ENCODE peak calls at places on chromosome 18, in nine cellular contexts. One of them, this sample, is unnamed. For H3K27me3, the result is how much of the 10 kb centered on the place peaks cover.

GRCh38 chr18:60894254-60894945 is 438.8 kb upstream of the CDH20 start:
- DNase-seq in heart right ventricle: no peak
- DNase-seq in IMR-90: no peak
- DNase-seq in brain microvascular endothelial cell: no peak
- DNase-seq in CD8-positive, alpha-beta T cell: no peak
- DNase-seq in fibroblast of lung: peak
- DNase-seq in neural progenitor cell: no peak
- DNase-seq in astrocyte: no peak
- DNase-seq in naive thymus-derived CD4-positive, alpha-beta T cell: no peak
- DNase-seq in this sample: no peak

GRCh38 chr18:8471373-8471772 is 137.9 kb upstream of the RAB12 start:
- DNase-seq in heart right ventricle: no peak
- DNase-seq in IMR-90: no peak
- DNase-seq in naive thymus-derived CD4-positive, alpha-beta T cell: no peak
- DNase-seq in neural progenitor cell: no peak
- DNase-seq in fibroblast of lung: peak
- DNase-seq in CD8-positive, alpha-beta T cell: no peak
- DNase-seq in astrocyte: peak
- DNase-seq in brain microvascular endothelial cell: peak
- DNase-seq in this sample: no peak

GRCh38 chr18:9101730-9102390 is 639 bp upstream of the NDUFV2 start:
- DNase-seq in neural progenitor cell: no peak
- DNase-seq in CD8-positive, alpha-beta T cell: no peak
- DNase-seq in fibroblast of lung: peak
- DNase-seq in naive thymus-derived CD4-positive, alpha-beta T cell: no peak
- DNase-seq in brain microvascular endothelial cell: peak
- DNase-seq in heart right ventricle: no peak
- DNase-seq in astrocyte: peak
- DNase-seq in IMR-90: peak
- DNase-seq in this sample: no peak

GRCh38 chr18:79934311-79935097 is 16.9 kb downstream of the SLC66A2 start:
- DNase-seq in heart right ventricle: no peak
- DNase-seq in IMR-90: no peak
- DNase-seq in CD8-positive, alpha-beta T cell: no peak
- DNase-seq in neural progenitor cell: no peak
- DNase-seq in astrocyte: no peak
- DNase-seq in fibroblast of lung: no peak
- DNase-seq in naive thymus-derived CD4-positive, alpha-beta T cell: no peak
- DNase-seq in brain microvascular endothelial cell: no peak
- DNase-seq in this sample: no peak

GRCh38 chr18:9435041-9435440 is 40.3 kb upstream of the RALBP1 start:
- DNase-seq in naive thymus-derived CD4-positive, alpha-beta T cell: no peak
- DNase-seq in CD8-positive, alpha-beta T cell: no peak
- DNase-seq in astrocyte: no peak
- DNase-seq in neural progenitor cell: peak
- DNase-seq in heart right ventricle: no peak
- DNase-seq in fibroblast of lung: no peak
- DNase-seq in brain microvascular endothelial cell: no peak
- DNase-seq in IMR-90: no peak
- DNase-seq in this sample: no peak

GRCh38 chr18:61845212-61845611 is 47.6 kb downstream of the RNF152 start:
- DNase-seq in brain microvascular endothelial cell: no peak
- DNase-seq in CD8-positive, alpha-beta T cell: no peak
- DNase-seq in astrocyte: peak
- DNase-seq in naive thymus-derived CD4-positive, alpha-beta T cell: no peak
- DNase-seq in fibroblast of lung: peak
- DNase-seq in heart right ventricle: no peak
- DNase-seq in IMR-90: no peak
- DNase-seq in neural progenitor cell: no peak
- DNase-seq in this sample: no peak

GRCh38 chr18:12944724-12945123 is 3.1 kb upstream of the SEH1L start:
- DNase-seq in IMR-90: no peak
- DNase-seq in brain microvascular endothelial cell: peak
- DNase-seq in neural progenitor cell: no peak
- DNase-seq in fibroblast of lung: peak
- DNase-seq in astrocyte: peak
- DNase-seq in heart right ventricle: peak
- DNase-seq in naive thymus-derived CD4-positive, alpha-beta T cell: no peak
- DNase-seq in CD8-positive, alpha-beta T cell: no peak
- DNase-seq in this sample: no peak

GRCh38 chr18:45856526-45856925 is 31.1 kb downstream of the SIGLEC15 start:
- DNase-seq in heart right ventricle: no peak
- DNase-seq in CD8-positive, alpha-beta T cell: no peak
- DNase-seq in naive thymus-derived CD4-positive, alpha-beta T cell: no peak
- DNase-seq in IMR-90: peak
- DNase-seq in neural progenitor cell: no peak
- DNase-seq in astrocyte: peak
- DNase-seq in brain microvascular endothelial cell: peak
- DNase-seq in fibroblast of lung: peak
- DNase-seq in this sample: peak

GRCh38 chr18:79912994-79913831 is 38.2 kb downstream of the SLC66A2 start:
- DNase-seq in heart right ventricle: no peak
- DNase-seq in astrocyte: no peak
- DNase-seq in brain microvascular endothelial cell: no peak
- DNase-seq in neural progenitor cell: peak
- DNase-seq in fibroblast of lung: no peak
- DNase-seq in naive thymus-derived CD4-positive, alpha-beta T cell: no peak
- DNase-seq in IMR-90: no peak
- DNase-seq in CD8-positive, alpha-beta T cell: no peak
- DNase-seq in this sample: no peak

GRCh38 chr18:6413554-6414117 is 1.1 kb downstream of the L3MBTL4 start:
- DNase-seq in brain microvascular endothelial cell: no peak
- DNase-seq in naive thymus-derived CD4-positive, alpha-beta T cell: no peak
- DNase-seq in neural progenitor cell: peak
- DNase-seq in fibroblast of lung: no peak
- DNase-seq in CD8-positive, alpha-beta T cell: no peak
- DNase-seq in heart right ventricle: no peak
- DNase-seq in IMR-90: no peak
- DNase-seq in astrocyte: no peak
- DNase-seq in this sample: no peak

GRCh38 chr18:63237486-63237885 is 82.1 kb downstream of the BCL2 start:
- DNase-seq in heart right ventricle: no peak
- DNase-seq in CD8-positive, alpha-beta T cell: no peak
- DNase-seq in neural progenitor cell: no peak
- DNase-seq in IMR-90: no peak
- DNase-seq in astrocyte: no peak
- DNase-seq in brain microvascular endothelial cell: peak
- DNase-seq in fibroblast of lung: peak
- DNase-seq in naive thymus-derived CD4-positive, alpha-beta T cell: no peak
- DNase-seq in this sample: no peak

GRCh38 chr18:12657048-12657848 is 659 bp downstream of the SPIRE1 start:
- DNase-seq in fibroblast of lung: peak
- DNase-seq in IMR-90: peak
- DNase-seq in heart right ventricle: peak
- DNase-seq in neural progenitor cell: peak
- DNase-seq in naive thymus-derived CD4-positive, alpha-beta T cell: peak
- DNase-seq in CD8-positive, alpha-beta T cell: no peak
- DNase-seq in astrocyte: peak
- DNase-seq in brain microvascular endothelial cell: peak
- DNase-seq in this sample: no peak

GRCh38 chr18:9755603-9756002 is 47.5 kb downstream of the RAB31 start:
- DNase-seq in naive thymus-derived CD4-positive, alpha-beta T cell: no peak
- DNase-seq in brain microvascular endothelial cell: peak
- DNase-seq in CD8-positive, alpha-beta T cell: no peak
- DNase-seq in neural progenitor cell: no peak
- DNase-seq in IMR-90: no peak
- DNase-seq in heart right ventricle: no peak
- DNase-seq in fibroblast of lung: peak
- DNase-seq in astrocyte: peak
- DNase-seq in this sample: no peak

GRCh38 chr18:35283923-35284794 is 5.9 kb downstream of the ZSCAN30 start:
- DNase-seq in fibroblast of lung: no peak
- DNase-seq in brain microvascular endothelial cell: no peak
- DNase-seq in heart right ventricle: peak
- DNase-seq in astrocyte: no peak
- DNase-seq in CD8-positive, alpha-beta T cell: no peak
- DNase-seq in IMR-90: no peak
- DNase-seq in neural progenitor cell: no peak
- DNase-seq in naive thymus-derived CD4-positive, alpha-beta T cell: no peak
- DNase-seq in this sample: no peak

GRCh38 chr18:36493349-36494281 is 196.1 kb downstream of the FHOD3 start:
- DNase-seq in IMR-90: peak
- DNase-seq in astrocyte: no peak
- DNase-seq in brain microvascular endothelial cell: no peak
- DNase-seq in CD8-positive, alpha-beta T cell: no peak
- DNase-seq in fibroblast of lung: peak
- DNase-seq in naive thymus-derived CD4-positive, alpha-beta T cell: no peak
- DNase-seq in heart right ventricle: peak
- DNase-seq in neural progenitor cell: peak
- DNase-seq in this sample: no peak

GRCh38 chr18:55405655-55406373 is 182.2 kb downstream of the TCF4 start:
- DNase-seq in naive thymus-derived CD4-positive, alpha-beta T cell: no peak
- DNase-seq in brain microvascular endothelial cell: peak
- DNase-seq in CD8-positive, alpha-beta T cell: no peak
- DNase-seq in heart right ventricle: peak
- DNase-seq in neural progenitor cell: peak
- DNase-seq in fibroblast of lung: peak
- DNase-seq in IMR-90: peak
- DNase-seq in astrocyte: peak
- DNase-seq in this sample: peak

GRCh38 chr18:28115149-28115550 is 61.8 kb downstream of the CDH2 start:
- DNase-seq in fibroblast of lung: peak
- DNase-seq in neural progenitor cell: no peak
- DNase-seq in naive thymus-derived CD4-positive, alpha-beta T cell: no peak
- DNase-seq in brain microvascular endothelial cell: peak
- DNase-seq in astrocyte: peak
- DNase-seq in IMR-90: peak
- DNase-seq in CD8-positive, alpha-beta T cell: no peak
- DNase-seq in heart right ventricle: no peak
- DNase-seq in this sample: peak

GRCh38 chr18:80196528-80197320 is 50.6 kb downstream of the PARD6G start:
- DNase-seq in heart right ventricle: no peak
- DNase-seq in fibroblast of lung: peak
- DNase-seq in CD8-positive, alpha-beta T cell: no peak
- DNase-seq in neural progenitor cell: peak
- DNase-seq in IMR-90: peak
- DNase-seq in astrocyte: peak
- DNase-seq in naive thymus-derived CD4-positive, alpha-beta T cell: no peak
- DNase-seq in brain microvascular endothelial cell: peak
- DNase-seq in this sample: no peak

GRCh38 chr18:41906528-41907256 is 48.3 kb upstream of the PIK3C3 start:
- DNase-seq in neural progenitor cell: peak
- DNase-seq in brain microvascular endothelial cell: peak
- DNase-seq in CD8-positive, alpha-beta T cell: no peak
- DNase-seq in heart right ventricle: no peak
- DNase-seq in IMR-90: peak
- DNase-seq in fibroblast of lung: peak
- DNase-seq in astrocyte: peak
- DNase-seq in naive thymus-derived CD4-positive, alpha-beta T cell: no peak
- DNase-seq in this sample: peak

GRCh38 chr18:25005602-25006375 is 346.2 kb downstream of the ZNF521 start:
- DNase-seq in astrocyte: no peak
- DNase-seq in neural progenitor cell: no peak
- DNase-seq in heart right ventricle: no peak
- DNase-seq in naive thymus-derived CD4-positive, alpha-beta T cell: no peak
- DNase-seq in CD8-positive, alpha-beta T cell: no peak
- DNase-seq in fibroblast of lung: peak
- DNase-seq in IMR-90: peak
- DNase-seq in brain microvascular endothelial cell: no peak
- DNase-seq in this sample: no peak

DNA sequence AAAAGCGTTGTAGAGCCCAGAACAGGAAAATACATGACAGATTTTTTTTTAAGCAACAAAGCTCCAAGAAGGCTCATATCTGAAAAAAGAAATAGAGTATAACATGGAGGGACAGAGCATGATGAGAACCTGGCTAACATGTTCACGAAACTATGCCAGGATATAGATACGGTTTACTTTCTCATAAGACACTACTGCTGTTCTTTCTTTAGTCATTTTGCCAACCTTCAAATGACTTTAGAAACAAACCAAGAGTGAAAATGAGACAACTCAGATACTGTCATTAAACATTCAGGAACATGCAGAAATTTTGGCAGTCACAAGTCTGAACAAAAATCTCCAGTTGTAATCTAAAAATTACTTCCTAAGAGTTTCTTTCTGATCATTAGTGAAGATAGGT is 14.3 kb downstream of the LPIN2 start:
- DNase-seq in CD8-positive, alpha-beta T cell: no peak
- DNase-seq in naive thymus-derived CD4-positive, alpha-beta T cell: no peak
- DNase-seq in brain microvascular endothelial cell: no peak
- DNase-seq in heart right ventricle: no peak
- DNase-seq in fibroblast of lung: no peak
- DNase-seq in IMR-90: no peak
- DNase-seq in astrocyte: no peak
- DNase-seq in neural progenitor cell: no peak
- DNase-seq in this sample: no peak
- H3K27ac ChIP-seq in CD8-positive, alpha-beta T cell: peak
- H3K27ac ChIP-seq in naive thymus-derived CD4-positive, alpha-beta T cell: peak
- H3K27ac ChIP-seq in brain microvascular endothelial cell: peak
- H3K27ac ChIP-seq in heart right ventricle: peak
- H3K27ac ChIP-seq in fibroblast of lung: peak
- H3K27ac ChIP-seq in IMR-90: no peak
- H3K27ac ChIP-seq in astrocyte: no peak
- H3K27ac ChIP-seq in neural progenitor cell: peak
- H3K27ac ChIP-seq in this sample: no peak

DNA sequence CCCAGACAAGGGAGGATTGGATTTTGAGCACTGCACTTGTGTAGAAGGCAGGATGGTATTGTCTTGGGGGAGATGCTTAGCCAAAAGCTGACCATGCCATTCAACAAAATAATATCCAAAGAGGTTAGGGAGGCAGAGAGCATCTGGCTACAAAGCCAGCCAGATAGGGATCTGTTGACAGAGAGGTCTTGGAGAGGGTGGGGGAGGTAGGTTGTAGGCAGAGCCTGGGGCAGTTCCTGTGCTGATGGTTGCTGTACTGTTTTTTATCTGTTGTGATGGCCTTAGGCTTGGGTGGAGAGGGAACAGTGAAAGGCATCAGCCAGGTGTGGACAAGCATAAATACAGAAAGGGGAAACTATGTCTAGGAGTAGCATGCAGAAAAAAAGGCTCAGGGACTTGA is 100.9 kb downstream of the AQP4 start:
- DNase-seq in neural progenitor cell: no peak
- DNase-seq in CD8-positive, alpha-beta T cell: no peak
- DNase-seq in fibroblast of lung: no peak
- DNase-seq in astrocyte: no peak
- DNase-seq in IMR-90: no peak
- DNase-seq in heart right ventricle: no peak
- DNase-seq in naive thymus-derived CD4-positive, alpha-beta T cell: no peak
- DNase-seq in brain microvascular endothelial cell: no peak
- DNase-seq in this sample: no peak
- H3K4me3 ChIP-seq in neural progenitor cell: no peak
- H3K4me3 ChIP-seq in CD8-positive, alpha-beta T cell: no peak
- H3K4me3 ChIP-seq in fibroblast of lung: no peak
- H3K4me3 ChIP-seq in astrocyte: no peak
- H3K4me3 ChIP-seq in IMR-90: no peak
- H3K4me3 ChIP-seq in heart right ventricle: no peak
- H3K4me3 ChIP-seq in naive thymus-derived CD4-positive, alpha-beta T cell: no peak
- H3K4me3 ChIP-seq in brain microvascular endothelial cell: no peak
- H3K4me3 ChIP-seq in this sample: no peak

GRCh38 chr18:78861706-78862105 is 117.9 kb upstream of the SALL3 start:
- DNase-seq in IMR-90: no peak
- DNase-seq in naive thymus-derived CD4-positive, alpha-beta T cell: no peak
- DNase-seq in heart right ventricle: no peak
- DNase-seq in neural progenitor cell: peak
- DNase-seq in brain microvascular endothelial cell: no peak
- DNase-seq in fibroblast of lung: no peak
- DNase-seq in astrocyte: no peak
- DNase-seq in CD8-positive, alpha-beta T cell: no peak
- DNase-seq in this sample: no peak
- H3K27me3 ChIP-seq in IMR-90: under half
- H3K27me3 ChIP-seq in naive thymus-derived CD4-positive, alpha-beta T cell: under half
- H3K27me3 ChIP-seq in heart right ventricle: under half
- H3K27me3 ChIP-seq in neural progenitor cell: under half
- H3K27me3 ChIP-seq in brain microvascular endothelial cell: under half
- H3K27me3 ChIP-seq in fibroblast of lung: under half
- H3K27me3 ChIP-seq in astrocyte: under half
- H3K27me3 ChIP-seq in CD8-positive, alpha-beta T cell: under half
- H3K27me3 ChIP-seq in this sample: under half

GRCh38 chr18:2686349-2686968 is 30.9 kb downstream of the SMCHD1 start:
- DNase-seq in naive thymus-derived CD4-positive, alpha-beta T cell: no peak
- DNase-seq in astrocyte: no peak
- DNase-seq in CD8-positive, alpha-beta T cell: no peak
- DNase-seq in fibroblast of lung: no peak
- DNase-seq in heart right ventricle: no peak
- DNase-seq in IMR-90: no peak
- DNase-seq in neural progenitor cell: no peak
- DNase-seq in brain microvascular endothelial cell: no peak
- DNase-seq in this sample: no peak
- H3K27ac ChIP-seq in naive thymus-derived CD4-positive, alpha-beta T cell: no peak
- H3K27ac ChIP-seq in astrocyte: no peak
- H3K27ac ChIP-seq in CD8-positive, alpha-beta T cell: no peak
- H3K27ac ChIP-seq in fibroblast of lung: no peak
- H3K27ac ChIP-seq in heart right ventricle: no peak
- H3K27ac ChIP-seq in IMR-90: no peak
- H3K27ac ChIP-seq in neural progenitor cell: no peak
- H3K27ac ChIP-seq in brain microvascular endothelial cell: no peak
- H3K27ac ChIP-seq in this sample: no peak

This sample was measured in AG04450.